ENCODE peak calls at places on chromosome 3, in seven cellular contexts. One of them, this sample, is unnamed.

GRCh38 chr3:123188058-123188457 is 13.7 kb upstream of the SEC22A start:
- DNase-seq in K562: no peak
- DNase-seq in HCT116: no peak
- DNase-seq in H1: no peak
- DNase-seq in HepG2: no peak
- DNase-seq in GM12878: no peak
- DNase-seq in SK-N-SH: no peak
- DNase-seq in this sample: no peak

GRCh38 chr3:160130950-160131349 is 94.3 kb upstream of the C3orf80 start:
- DNase-seq in K562: no peak
- DNase-seq in HCT116: no peak
- DNase-seq in H1: no peak
- DNase-seq in HepG2: no peak
- DNase-seq in GM12878: no peak
- DNase-seq in SK-N-SH: no peak
- DNase-seq in this sample: no peak

GRCh38 chr3:109023656-109024254 is 70.1 kb upstream of the GUCA1C start:
- DNase-seq in K562: peak
- DNase-seq in HCT116: peak
- DNase-seq in H1: no peak
- DNase-seq in HepG2: peak
- DNase-seq in GM12878: peak
- DNase-seq in SK-N-SH: peak
- DNase-seq in this sample: peak

GRCh38 chr3:114660808-114661207 is 367.0 kb downstream of the TIGIT start:
- DNase-seq in K562: no peak
- DNase-seq in HCT116: no peak
- DNase-seq in H1: no peak
- DNase-seq in HepG2: no peak
- DNase-seq in GM12878: no peak
- DNase-seq in SK-N-SH: peak
- DNase-seq in this sample: no peak

GRCh38 chr3:169558371-169558770 is 105.1 kb downstream of the MECOM start:
- DNase-seq in K562: no peak
- DNase-seq in HCT116: no peak
- DNase-seq in H1: no peak
- DNase-seq in HepG2: no peak
- DNase-seq in GM12878: no peak
- DNase-seq in SK-N-SH: no peak
- DNase-seq in this sample: no peak

GRCh38 chr3:194123735-194124134 is 12.2 kb upstream of the HES1 start:
- DNase-seq in K562: no peak
- DNase-seq in HCT116: no peak
- DNase-seq in H1: no peak
- DNase-seq in HepG2: no peak
- DNase-seq in GM12878: no peak
- DNase-seq in SK-N-SH: no peak
- DNase-seq in this sample: no peak

GRCh38 chr3:191963182-191963581 is 502.2 kb downstream of the PYDC2 start:
- DNase-seq in K562: no peak
- DNase-seq in HCT116: no peak
- DNase-seq in H1: peak
- DNase-seq in HepG2: no peak
- DNase-seq in GM12878: no peak
- DNase-seq in SK-N-SH: no peak
- DNase-seq in this sample: no peak

GRCh38 chr3:35184775-35185174 is 454.6 kb upstream of the ARPP21 start:
- DNase-seq in K562: no peak
- DNase-seq in HCT116: no peak
- DNase-seq in H1: no peak
- DNase-seq in HepG2: no peak
- DNase-seq in GM12878: no peak
- DNase-seq in SK-N-SH: no peak
- DNase-seq in this sample: no peak

GRCh38 chr3:31247850-31248618 is 284.7 kb upstream of the STT3B start:
- DNase-seq in K562: no peak
- DNase-seq in HCT116: peak
- DNase-seq in H1: no peak
- DNase-seq in HepG2: peak
- DNase-seq in GM12878: peak
- DNase-seq in SK-N-SH: no peak
- DNase-seq in this sample: no peak

GRCh38 chr3:196634851-196635250 is 4.6 kb upstream of the NRROS start:
- DNase-seq in K562: no peak
- DNase-seq in HCT116: no peak
- DNase-seq in H1: no peak
- DNase-seq in HepG2: no peak
- DNase-seq in GM12878: no peak
- DNase-seq in SK-N-SH: no peak
- DNase-seq in this sample: no peak

GRCh38 chr3:38032328-38032865 is 3.0 kb upstream of the PLCD1 start:
- DNase-seq in K562: no peak
- DNase-seq in HCT116: no peak
- DNase-seq in H1: no peak
- DNase-seq in HepG2: no peak
- DNase-seq in GM12878: no peak
- DNase-seq in SK-N-SH: no peak
- DNase-seq in this sample: no peak

GRCh38 chr3:33299395-33300081 is 22.3 kb downstream of the FBXL2 start:
- DNase-seq in K562: no peak
- DNase-seq in HCT116: peak
- DNase-seq in H1: no peak
- DNase-seq in HepG2: no peak
- DNase-seq in GM12878: no peak
- DNase-seq in SK-N-SH: no peak
- DNase-seq in this sample: no peak

GRCh38 chr3:159168788-159169187 is 366.9 kb downstream of the MFSD1 start:
- DNase-seq in K562: no peak
- DNase-seq in HCT116: no peak
- DNase-seq in H1: no peak
- DNase-seq in HepG2: no peak
- DNase-seq in GM12878: no peak
- DNase-seq in SK-N-SH: no peak
- DNase-seq in this sample: no peak

GRCh38 chr3:160886421-160886820 is 130.4 kb downstream of the PPM1L start:
- DNase-seq in K562: no peak
- DNase-seq in HCT116: no peak
- DNase-seq in H1: no peak
- DNase-seq in HepG2: no peak
- DNase-seq in GM12878: peak
- DNase-seq in SK-N-SH: no peak
- DNase-seq in this sample: no peak

GRCh38 chr3:106161236-106161635 is 292.4 kb upstream of the CBLB start:
- DNase-seq in K562: no peak
- DNase-seq in HCT116: no peak
- DNase-seq in H1: no peak
- DNase-seq in HepG2: no peak
- DNase-seq in GM12878: no peak
- DNase-seq in SK-N-SH: no peak
- DNase-seq in this sample: no peak

GRCh38 chr3:142224482-142225072 is 808 bp downstream of the GK5 start:
- DNase-seq in K562: peak
- DNase-seq in HCT116: peak
- DNase-seq in H1: no peak
- DNase-seq in HepG2: no peak
- DNase-seq in GM12878: no peak
- DNase-seq in SK-N-SH: no peak
- DNase-seq in this sample: peak

GRCh38 chr3:41575754-41576153 is 376.4 kb downstream of the CTNNB1 start:
- DNase-seq in K562: no peak
- DNase-seq in HCT116: no peak
- DNase-seq in H1: no peak
- DNase-seq in HepG2: no peak
- DNase-seq in GM12878: no peak
- DNase-seq in SK-N-SH: peak
- DNase-seq in this sample: no peak

GRCh38 chr3:106457278-106458210 is 588.7 kb upstream of the CBLB start:
- DNase-seq in K562: peak
- DNase-seq in HCT116: no peak
- DNase-seq in H1: no peak
- DNase-seq in HepG2: no peak
- DNase-seq in GM12878: peak
- DNase-seq in SK-N-SH: no peak
- DNase-seq in this sample: no peak

GRCh38 chr3:182105875-182106274 is 394.1 kb downstream of the SOX2 start:
- DNase-seq in K562: no peak
- DNase-seq in HCT116: no peak
- DNase-seq in H1: no peak
- DNase-seq in HepG2: no peak
- DNase-seq in GM12878: no peak
- DNase-seq in SK-N-SH: no peak
- DNase-seq in this sample: no peak

GRCh38 chr3:17730318-17730967 is 12.0 kb downstream of the TBC1D5 start:
- DNase-seq in K562: peak
- DNase-seq in HCT116: peak
- DNase-seq in H1: no peak
- DNase-seq in HepG2: peak
- DNase-seq in GM12878: no peak
- DNase-seq in SK-N-SH: no peak
- DNase-seq in this sample: peak

GRCh38 chr3:145251311-145251710 is 909.7 kb downstream of the PLOD2 start:
- DNase-seq in K562: no peak
- DNase-seq in HCT116: no peak
- DNase-seq in H1: no peak
- DNase-seq in HepG2: no peak
- DNase-seq in GM12878: no peak
- DNase-seq in SK-N-SH: no peak
- DNase-seq in this sample: no peak

GRCh38 chr3:126356373-126357298 is 572 bp downstream of the KLF15 start:
- DNase-seq in K562: no peak
- DNase-seq in HCT116: no peak
- DNase-seq in H1: no peak
- DNase-seq in HepG2: no peak
- DNase-seq in GM12878: no peak
- DNase-seq in SK-N-SH: peak
- DNase-seq in this sample: peak

GRCh38 chr3:143078883-143079282 is 40.7 kb upstream of the CHST2 start:
- DNase-seq in K562: no peak
- DNase-seq in HCT116: no peak
- DNase-seq in H1: no peak
- DNase-seq in HepG2: no peak
- DNase-seq in GM12878: no peak
- DNase-seq in SK-N-SH: no peak
- DNase-seq in this sample: no peak

DNA sequence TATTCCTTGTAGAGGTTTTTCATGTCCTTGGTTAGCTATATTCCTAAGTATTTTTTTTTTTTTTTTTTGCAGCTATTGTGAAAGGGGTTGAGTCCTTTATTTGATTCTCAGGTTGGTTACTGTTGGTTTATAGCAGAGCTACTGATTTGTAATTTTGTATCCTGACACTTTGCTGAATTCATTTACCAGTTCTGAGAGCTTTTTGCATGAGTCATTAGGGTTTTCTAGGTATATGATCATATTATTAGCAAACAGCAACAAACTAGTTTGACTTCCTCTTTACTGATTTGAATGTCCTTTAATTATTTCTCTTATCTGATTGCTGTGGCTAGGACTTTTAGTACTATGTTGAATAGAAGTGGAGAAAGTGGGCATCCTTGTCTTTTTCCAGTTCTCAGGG is 737.4 kb downstream of the ZNF385D start:
- DNase-seq in K562: no peak
- DNase-seq in HCT116: no peak
- DNase-seq in H1: no peak
- DNase-seq in HepG2: no peak
- DNase-seq in GM12878: no peak
- DNase-seq in SK-N-SH: no peak
- DNase-seq in this sample: no peak
- TF ChIP-seq JUND in K562: no peak
- TF ChIP-seq JUND in HCT116: no peak
- TF ChIP-seq JUND in H1: no peak
- TF ChIP-seq JUND in HepG2: no peak
- TF ChIP-seq JUND in GM12878: no peak
- TF ChIP-seq JUND in SK-N-SH: no peak
- TF ChIP-seq JUND in this sample: no peak

DNA sequence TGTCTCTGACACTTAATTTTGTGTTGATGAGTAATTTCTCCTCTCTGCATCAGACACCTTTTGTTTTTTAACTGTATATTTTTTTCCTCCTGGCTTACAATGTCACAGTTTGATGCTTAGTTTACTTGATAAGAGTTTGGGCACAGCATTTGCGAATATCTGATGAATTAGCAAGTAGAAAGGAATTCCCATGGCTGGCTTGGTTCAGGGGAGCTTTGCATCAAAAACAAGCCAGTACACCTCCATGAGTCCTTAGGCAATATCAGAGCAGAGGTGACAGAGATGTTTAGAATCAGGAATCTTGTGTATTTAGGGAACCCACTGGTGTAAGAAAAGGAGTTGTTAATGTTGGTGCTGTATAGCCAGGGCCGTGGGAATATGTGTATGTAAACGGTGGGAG is 9.3 kb downstream of the ARHGEF26 start:
- DNase-seq in K562: no peak
- DNase-seq in HCT116: no peak
- DNase-seq in H1: no peak
- DNase-seq in HepG2: no peak
- DNase-seq in GM12878: no peak
- DNase-seq in SK-N-SH: no peak
- DNase-seq in this sample: no peak
- TF ChIP-seq JUND in K562: no peak
- TF ChIP-seq JUND in HCT116: no peak
- TF ChIP-seq JUND in H1: no peak
- TF ChIP-seq JUND in HepG2: no peak
- TF ChIP-seq JUND in GM12878: no peak
- TF ChIP-seq JUND in SK-N-SH: no peak
- TF ChIP-seq JUND in this sample: no peak

DNA sequence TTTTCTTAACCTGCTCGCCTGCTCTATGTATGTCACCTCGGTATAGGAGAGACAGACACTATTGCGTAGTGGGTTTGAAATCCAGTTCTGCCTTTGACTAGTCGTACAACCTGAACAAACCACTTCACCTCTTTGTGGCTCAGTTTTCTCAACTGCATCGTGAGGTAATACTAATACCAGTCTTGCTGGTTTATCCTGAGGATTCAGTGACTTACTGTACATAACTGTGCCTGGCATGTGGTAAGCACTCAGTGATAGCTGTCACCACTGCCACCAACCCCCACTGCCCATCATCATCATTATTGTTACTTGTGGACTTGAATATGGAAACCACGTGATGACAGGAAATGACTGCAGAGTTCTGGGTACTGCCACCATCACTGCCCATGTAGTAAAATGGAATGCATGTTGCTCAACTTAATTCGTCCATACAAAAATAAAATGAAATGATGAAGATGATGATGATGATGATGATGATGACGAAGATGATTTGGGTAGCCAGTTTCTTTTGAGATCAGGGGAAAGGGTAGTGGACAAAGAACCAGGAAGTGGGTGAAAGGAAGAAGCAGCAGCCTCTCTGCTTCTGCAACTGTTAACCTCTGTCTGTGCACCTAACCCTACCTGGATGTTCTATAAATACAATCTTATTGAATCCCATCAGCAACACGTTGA is 228.1 kb downstream of the FEZF2 start:
- DNase-seq in K562: no peak
- DNase-seq in HCT116: no peak
- DNase-seq in H1: no peak
- DNase-seq in HepG2: no peak
- DNase-seq in GM12878: no peak
- DNase-seq in SK-N-SH: no peak
- DNase-seq in this sample: no peak
- TF ChIP-seq JUND in K562: no peak
- TF ChIP-seq JUND in HCT116: no peak
- TF ChIP-seq JUND in H1: no peak
- TF ChIP-seq JUND in HepG2: no peak
- TF ChIP-seq JUND in GM12878: no peak
- TF ChIP-seq JUND in SK-N-SH: no peak
- TF ChIP-seq JUND in this sample: no peak

GRCh38 chr3:68025189-68025588 is 370.8 kb upstream of the SUCLG2 start:
- DNase-seq in K562: no peak
- DNase-seq in HCT116: no peak
- DNase-seq in H1: no peak
- DNase-seq in HepG2: no peak
- DNase-seq in GM12878: no peak
- DNase-seq in SK-N-SH: no peak
- DNase-seq in this sample: no peak
- TF ChIP-seq JUND in K562: no peak
- TF ChIP-seq JUND in HCT116: no peak
- TF ChIP-seq JUND in H1: no peak
- TF ChIP-seq JUND in HepG2: no peak
- TF ChIP-seq JUND in GM12878: no peak
- TF ChIP-seq JUND in SK-N-SH: no peak
- TF ChIP-seq JUND in this sample: no peak